ENCODE peak calls at places on chromosomes 3 and 15, in ten cellular contexts. I is NCI-H69; B is ELR; K is posterior vena cava; M is mammary epithelial cell; F is RPMI7951; T is natural killer cell treated with Interleukin-12 subunit alpha and Interleukin-12 subunit beta and Interleukin-15 and Interleukin-18, amount 100 ng/mL, for 72 hours; X is cardiac fibroblast; Z is stimulated activated CD4-positive, alpha-beta T cell treated with anti-CD3 and anti-CD28 coated beads, Interleukin-4, amount 100 ng/mL, for 48 hours; S is HEK293T. G is an unnamed sample.

GRCh38 chr15:57782731-57783130 is 76.2 kb downstream of the POLR2M start:
- DNase-seq in I (no peak), B (peak; percentile 81), K (no peak), M (no peak), F (peak; percentile 28), T (no peak), X (no peak), Z (no peak), S (no peak), G (no peak)

GRCh38 chr15:81115054-81115939 is 18.8 kb upstream of the CFAP161 start:
- DNase-seq in I (no peak), B (no peak), K (no peak), M (no peak), F (no peak), T (no peak), X (no peak), Z (no peak), S (no peak), G (no peak)

GRCh38 chr15:43749690-43750345 is 3.6 kb downstream of the PDIA3 start:
- DNase-seq in I (no peak), B (no peak), K (no peak), M (no peak), F (peak; percentile 14), T (peak; percentile 74), X (no peak), Z (no peak), S (no peak), G (no peak)

GRCh38 chr3:111904376-111905241 is 45.5 kb downstream of the PHLDB2 start:
- DNase-seq in I (peak; percentile 4), B (peak; percentile 94), K (no peak), M (peak; percentile 89), F (peak; percentile 73), T (no peak), X (peak; percentile 94), Z (no peak), S (no peak), G (no peak)

GRCh38 chr15:31362886-31363285 is 36.3 kb downstream of the KLF13 start:
- DNase-seq in I (no peak), B (no peak), K (no peak), M (no peak), F (no peak), T (no peak), X (no peak), Z (no peak), S (no peak), G (no peak)

GRCh38 chr15:60469893-60470641 is 8.9 kb downstream of the ICE2 start:
- DNase-seq in I (peak; percentile 11), B (peak; percentile 22), K (no peak), M (peak; percentile 31), F (no peak), T (no peak), X (peak; percentile 13), Z (no peak), S (no peak), G (no peak)

GRCh38 chr3:12557472-12558105 is 702 bp downstream of the MKRN2 start:
- DNase-seq in I (peak; percentile 10), B (peak; percentile 51), K (no peak), M (peak; percentile 54), F (peak; percentile 33), T (no peak), X (peak; percentile 48), Z (no peak), S (no peak), G (no peak)

GRCh38 chr15:72532991-72533601 is 59.0 kb downstream of the ARIH1 start:
- DNase-seq in I (peak; percentile 1), B (peak; percentile 6), K (no peak), M (no peak), F (peak; percentile 9), T (no peak), X (no peak), Z (no peak), S (no peak), G (no peak)

GRCh38 chr3:151328298-151329036 is 882 bp downstream of the P2RY13 start:
- DNase-seq in I (no peak), B (peak; percentile 42), K (no peak), M (no peak), F (no peak), T (peak; percentile 62), X (peak; percentile 52), Z (no peak), S (no peak), G (no peak)